ENCODE peak calls at places on chromosomes 13 and 19, in eight cellular contexts. W is tibial artery; P is spleen; F is CD8-positive, alpha-beta T cell; J is HepG2; V is GM23248; M is right cardiac atrium; A is heart left ventricle. I is an unnamed sample.

GRCh38 chr13:93244918-93245280 is 18.3 kb downstream of the GPC6 start:
- DNase-seq in J (no peak), F (no peak), V (peak; percentile 89), W (no peak), M (no peak), P (no peak), A (no peak), I (no peak)

GRCh38 chr13:48976677-48977625 is 1.2 kb downstream of the FNDC3A start:
- DNase-seq in P (no peak), V (peak; percentile 40), F (peak; percentile 65), M (no peak), J (peak; percentile 73), A (no peak), W (no peak), I (no peak)

GRCh38 chr13:43333176-43333575 is 309.8 kb downstream of the DNAJC15 start:
- DNase-seq in J (no peak), V (no peak), A (no peak), P (no peak), W (no peak), F (no peak), M (no peak), I (no peak)

GRCh38 chr13:73039201-73040108 is 19.4 kb upstream of the KLF5 start:
- DNase-seq in W (no peak), M (no peak), V (peak; percentile 6), P (no peak), J (no peak), A (no peak), F (no peak), I (no peak)

GRCh38 chr13:41603917-41604316 is 146.6 kb downstream of the RGCC start:
- DNase-seq in P (no peak), W (no peak), M (no peak), F (no peak), V (peak; percentile 76), J (no peak), A (peak; percentile 38), I (no peak)

GRCh38 chr13:35164324-35164932 is 222.4 kb downstream of the NBEA start:
- DNase-seq in P (no peak), M (no peak), F (no peak), V (peak; percentile 61), J (peak; percentile 20), A (no peak), W (no peak), I (no peak)

GRCh38 chr13:100977841-100978240 is 303.2 kb upstream of the TMTC4 start:
- DNase-seq in J (no peak), M (no peak), P (no peak), V (no peak), A (no peak), F (no peak), W (no peak), I (no peak)

GRCh38 chr13:21583496-21583895 is 20.5 kb downstream of the MICU2 start:
- DNase-seq in F (no peak), V (no peak), W (no peak), P (no peak), A (no peak), M (no peak), J (peak; percentile 44), I (no peak)

GRCh38 chr19:48806518-48806817 is 4.4 kb downstream of the BCAT2 start:
- DNase-seq in W (no peak), V (no peak), F (peak; percentile 45), P (no peak), A (no peak), M (no peak), J (no peak), I (no peak)

GRCh38 chr13:110714798-110715394 is 1.4 kb downstream of the ING1 start:
- DNase-seq in A (peak; percentile 66), M (peak; percentile 88), F (peak; percentile 59), W (peak; percentile 86), V (peak; percentile 68), P (peak; percentile 93), J (peak; percentile 20), I (no peak)

GRCh38 chr13:75251188-75251587 is 230.8 kb downstream of the TBC1D4 start:
- DNase-seq in A (no peak), J (no peak), M (no peak), W (no peak), P (no peak), V (peak; percentile 12), F (no peak), I (no peak)

GRCh38 chr13:75481176-75482069 is 546 bp downstream of the TBC1D4 start:
- DNase-seq in M (peak; percentile 79), W (peak; percentile 70), P (peak; percentile 87), F (peak; percentile 23), A (peak; percentile 57), V (peak; percentile 70), J (no peak), I (no peak)

GRCh38 chr13:75963318-75963717 is 327.2 kb downstream of the LMO7 start:
- DNase-seq in F (no peak), J (peak; percentile 2), W (no peak), M (no peak), A (no peak), P (no peak), V (no peak), I (no peak)

GRCh38 chr19:49746206-49746958 is 16.7 kb downstream of the TSKS start:
- DNase-seq in W (no peak), M (peak; percentile 77), F (peak; percentile 66), J (peak; percentile 36), P (peak; percentile 83), V (peak; percentile 29), A (peak; percentile 69), I (no peak)

GRCh38 chr13:33015791-33016323 is 366 bp upstream of the KL start:
- DNase-seq in V (peak; percentile 8), M (peak; percentile 60), A (no peak), P (peak; percentile 77), F (no peak), W (no peak), J (no peak), I (no peak)

GRCh38 chr13:114200673-114201005 is 21.6 kb downstream of the CFAP97D2 start:
- DNase-seq in P (no peak), A (no peak), W (no peak), F (no peak), M (no peak), V (no peak), J (no peak), I (no peak)

GRCh38 chr19:55580628-55581144 is at the start of gene ZNF579:
- DNase-seq in M (peak; percentile 94), J (peak; percentile 80), W (peak; percentile 90), V (peak; percentile 91), F (peak; percentile 76), P (peak; percentile 89), A (peak; percentile 91), I (peak; percentile 40)

GRCh38 chr19:29248332-29248844 is 35.4 kb upstream of the UQCRFS1 start:
- DNase-seq in A (no peak), W (peak; percentile 50), P (no peak), V (no peak), M (no peak), J (no peak), F (no peak), I (no peak)

GRCh38 chr13:27971776-27972618 is 2.9 kb upstream of the CDX2 start:
- DNase-seq in A (no peak), J (no peak), F (no peak), V (no peak), P (no peak), W (peak; percentile 51), M (no peak), I (no peak)

GRCh38 chr19:54470991-54471782 is 1.9 kb downstream of the CDC42EP5 start:
- DNase-seq in M (peak; percentile 85), J (no peak), W (peak; percentile 67), V (peak; percentile 68), A (peak; percentile 48), F (no peak), P (peak; percentile 73), I (no peak)

GRCh38 chr13:50082426-50083283 is 67.4 kb downstream of the KCNRG start:
- DNase-seq in J (peak; percentile 94), M (peak; percentile 81), A (peak; percentile 64), W (peak; percentile 70), F (peak; percentile 82), P (peak; percentile 93), V (peak; percentile 88), I (no peak)

GRCh38 chr19:3459322-3459881 is 20.9 kb downstream of the SMIM24 start:
- DNase-seq in V (peak; percentile 94), F (no peak), P (no peak), W (peak; percentile 98), J (no peak), A (peak; percentile 95), M (peak; percentile 97), I (peak; percentile 87)

GRCh38 chr13:51453308-51453958 is 597 bp upstream of the INTS6 start:
- DNase-seq in A (peak; percentile 89), W (peak; percentile 90), J (peak; percentile 90), M (peak; percentile 94), F (peak; percentile 84), P (peak; percentile 97), V (peak; percentile 87), I (peak; percentile 47)

GRCh38 chr13:27401210-27401609 is 23.2 kb upstream of the GTF3A start:
- DNase-seq in J (no peak), P (no peak), A (no peak), M (peak; percentile 69), F (no peak), W (no peak), V (peak; percentile 12), I (no peak)

GRCh38 chr13:108958013-108958376 is 328.6 kb downstream of the MYO16 start:
- DNase-seq in M (no peak), F (no peak), P (no peak), V (no peak), A (no peak), W (no peak), J (no peak), I (no peak)

DNA sequence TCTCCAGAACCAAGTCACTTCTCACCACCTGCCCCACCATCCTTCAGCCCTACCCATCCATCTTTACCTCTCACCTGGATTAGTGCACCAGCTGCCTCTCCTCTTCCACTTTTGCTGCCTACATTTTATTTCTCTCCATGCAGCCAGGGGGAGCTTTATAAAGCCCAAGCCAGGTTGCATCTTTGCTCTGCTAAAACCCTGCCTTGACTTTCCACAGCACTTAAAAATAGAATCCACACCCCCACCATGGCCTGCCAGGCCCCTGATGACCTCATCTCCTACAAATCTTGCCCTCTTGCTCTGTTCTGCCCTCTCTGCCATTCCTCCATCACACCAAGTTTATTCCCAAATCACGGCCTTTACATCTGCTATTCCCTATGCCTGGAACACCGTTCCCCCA is 1.8 kb downstream of the HOOK2 start:
- DNase-seq in W (no peak), A (peak; percentile 75), P (no peak), M (no peak), J (no peak), V (peak; percentile 65), F (no peak), I (no peak)
- H3K4me1 ChIP-seq in W (peaks cover 23% of the 10 kb centered on the region), A (peaks cover 22% of the 10 kb centered on the region), P (peaks cover 28% of the 10 kb centered on the region), M (peaks cover 6% of the 10 kb centered on the region), J (peaks cover 17% of the 10 kb centered on the region), V (peaks cover 6% of the 10 kb centered on the region), F (peaks cover 21% of the 10 kb centered on the region), I (peaks cover 7% of the 10 kb centered on the region)

GRCh38 chr19:46789371-46789770 is 977 bp upstream of the SLC1A5 start:
- DNase-seq in P (no peak), J (no peak), F (no peak), V (no peak), M (no peak), A (no peak), W (no peak), I (no peak)
- H3K4me1 ChIP-seq in P (peaks cover 51% of the 10 kb centered on the region), J (peaks cover 51% of the 10 kb centered on the region), F (peaks cover 55% of the 10 kb centered on the region), V (peaks cover 26% of the 10 kb centered on the region), M (peaks cover 15% of the 10 kb centered on the region), A (peaks cover 15% of the 10 kb centered on the region), W (peaks cover 14% of the 10 kb centered on the region), I (peaks cover 5% of the 10 kb centered on the region)

GRCh38 chr19:18013210-18013609 is 5.2 kb downstream of the ARRDC2 start:
- DNase-seq in V (no peak), J (no peak), W (no peak), F (no peak), A (no peak), M (no peak), P (no peak), I (no peak)
- H3K4me1 ChIP-seq in V (peaks cover 8% of the 10 kb centered on the region), J (peaks cover 64% of the 10 kb centered on the region), W (peaks cover 55% of the 10 kb centered on the region), F (peaks cover 72% of the 10 kb centered on the region), A (peaks cover 30% of the 10 kb centered on the region), M (peaks cover 10% of the 10 kb centered on the region), P (peaks cover 76% of the 10 kb centered on the region), I (peaks cover 39% of the 10 kb centered on the region)

GRCh38 chr19:47508721-47509120 is 6.1 kb downstream of the NAPA start:
- DNase-seq in W (no peak), A (no peak), P (no peak), F (no peak), M (peak; percentile 11), J (no peak), V (no peak), I (no peak)
- H3K4me1 ChIP-seq in W (peaks cover 71% of the 10 kb centered on the region), A (peaks cover 72% of the 10 kb centered on the region), P (peaks cover 77% of the 10 kb centered on the region), F (peaks cover 34% of the 10 kb centered on the region), M (peaks cover 49% of the 10 kb centered on the region), J (peaks cover 22% of the 10 kb centered on the region), V (peaks cover 31% of the 10 kb centered on the region), I (peaks cover 56% of the 10 kb centered on the region)